ENCODE peak calls at places on chromosome 14, in five cellular contexts. One of them, this sample, is unnamed.

GRCh38 chr14:75422169-75422568 is 5.7 kb upstream of the JDP2 start:
- DNase-seq in stimulated activated CD8-positive, alpha-beta memory T cell treated with anti-CD3 and anti-CD28 coated beads, Interleukin-4, amount 100 ng/mL, for 1 hour: no peak
- DNase-seq in type B pancreatic cell: no peak
- DNase-seq in left ventricle myocardium inferior: no peak
- DNase-seq in iPS-NIHi11: no peak
- DNase-seq in this sample: no peak

GRCh38 chr14:102206901-102207300 is 67.2 kb downstream of the WDR20 start:
- DNase-seq in stimulated activated CD8-positive, alpha-beta memory T cell treated with anti-CD3 and anti-CD28 coated beads, Interleukin-4, amount 100 ng/mL, for 1 hour: no peak
- DNase-seq in type B pancreatic cell: no peak
- DNase-seq in left ventricle myocardium inferior: no peak
- DNase-seq in iPS-NIHi11: no peak
- DNase-seq in this sample: no peak

GRCh38 chr14:24372701-24373416 is 4.9 kb downstream of the NFATC4 start:
- DNase-seq in stimulated activated CD8-positive, alpha-beta memory T cell treated with anti-CD3 and anti-CD28 coated beads, Interleukin-4, amount 100 ng/mL, for 1 hour: no peak
- DNase-seq in type B pancreatic cell: no peak
- DNase-seq in left ventricle myocardium inferior: peak; percentile 69
- DNase-seq in iPS-NIHi11: no peak
- DNase-seq in this sample: no peak

GRCh38 chr14:102362084-102362483 is 606 bp downstream of the CINP start:
- DNase-seq in stimulated activated CD8-positive, alpha-beta memory T cell treated with anti-CD3 and anti-CD28 coated beads, Interleukin-4, amount 100 ng/mL, for 1 hour: no peak
- DNase-seq in type B pancreatic cell: no peak
- DNase-seq in left ventricle myocardium inferior: no peak
- DNase-seq in iPS-NIHi11: no peak
- DNase-seq in this sample: no peak

GRCh38 chr14:56004807-56005579 is 113.2 kb upstream of the PELI2 start:
- DNase-seq in stimulated activated CD8-positive, alpha-beta memory T cell treated with anti-CD3 and anti-CD28 coated beads, Interleukin-4, amount 100 ng/mL, for 1 hour: no peak
- DNase-seq in type B pancreatic cell: no peak
- DNase-seq in left ventricle myocardium inferior: no peak
- DNase-seq in iPS-NIHi11: no peak
- DNase-seq in this sample: no peak

GRCh38 chr14:79629372-79629771 is 581.9 kb downstream of the DIO2 start:
- DNase-seq in stimulated activated CD8-positive, alpha-beta memory T cell treated with anti-CD3 and anti-CD28 coated beads, Interleukin-4, amount 100 ng/mL, for 1 hour: no peak
- DNase-seq in type B pancreatic cell: no peak
- DNase-seq in left ventricle myocardium inferior: no peak
- DNase-seq in iPS-NIHi11: no peak
- DNase-seq in this sample: no peak

GRCh38 chr14:50051106-50051505 is 65.3 kb downstream of the VCPKMT start:
- DNase-seq in stimulated activated CD8-positive, alpha-beta memory T cell treated with anti-CD3 and anti-CD28 coated beads, Interleukin-4, amount 100 ng/mL, for 1 hour: no peak
- DNase-seq in type B pancreatic cell: no peak
- DNase-seq in left ventricle myocardium inferior: no peak
- DNase-seq in iPS-NIHi11: no peak
- DNase-seq in this sample: no peak

GRCh38 chr14:77985235-77985634 is 184.9 kb upstream of the NRXN3 start:
- DNase-seq in stimulated activated CD8-positive, alpha-beta memory T cell treated with anti-CD3 and anti-CD28 coated beads, Interleukin-4, amount 100 ng/mL, for 1 hour: no peak
- DNase-seq in type B pancreatic cell: no peak
- DNase-seq in left ventricle myocardium inferior: no peak
- DNase-seq in iPS-NIHi11: no peak
- DNase-seq in this sample: no peak

GRCh38 chr14:99347561-99347960 is 75.6 kb upstream of the BCL11B start:
- DNase-seq in stimulated activated CD8-positive, alpha-beta memory T cell treated with anti-CD3 and anti-CD28 coated beads, Interleukin-4, amount 100 ng/mL, for 1 hour: no peak
- DNase-seq in type B pancreatic cell: no peak
- DNase-seq in left ventricle myocardium inferior: no peak
- DNase-seq in iPS-NIHi11: no peak
- DNase-seq in this sample: no peak

This sample was measured in cortex of kidney.